ENCODE peak calls at places on chromosomes 5 and 9, in four cellular contexts. One of them, this sample, is unnamed. For H3K27me3, the result is how much of the 10 kb centered on the place peaks cover.

GRCh38 chr5:135551593-135552447 is 16.1 kb upstream of the NEUROG1 start:
- DNase-seq in vagina: no peak
- DNase-seq in body of pancreas: peak
- DNase-seq in fibroblast of lung: peak
- DNase-seq in this sample: peak

GRCh38 chr9:109253637-109254284 is 67.1 kb downstream of the EPB41L4B start:
- DNase-seq in vagina: no peak
- DNase-seq in body of pancreas: peak
- DNase-seq in fibroblast of lung: peak
- DNase-seq in this sample: no peak

GRCh38 chr5:35838370-35839042 is 18.2 kb upstream of the IL7R start:
- DNase-seq in vagina: no peak
- DNase-seq in body of pancreas: no peak
- DNase-seq in fibroblast of lung: peak
- DNase-seq in this sample: no peak

GRCh38 chr5:125134216-125135081 is 388.0 kb upstream of the ZNF608 start:
- DNase-seq in vagina: no peak
- DNase-seq in body of pancreas: no peak
- DNase-seq in fibroblast of lung: peak
- DNase-seq in this sample: no peak

GRCh38 chr5:164324239-164324638 is 818.8 kb downstream of the MAT2B start:
- DNase-seq in vagina: no peak
- DNase-seq in body of pancreas: no peak
- DNase-seq in fibroblast of lung: no peak
- DNase-seq in this sample: no peak

GRCh38 chr5:10726913-10727517 is 34.0 kb downstream of the DAP start:
- DNase-seq in vagina: no peak
- DNase-seq in body of pancreas: peak
- DNase-seq in fibroblast of lung: no peak
- DNase-seq in this sample: no peak

GRCh38 chr5:130402906-130403305 is 498.6 kb downstream of the CHSY3 start:
- DNase-seq in vagina: no peak
- DNase-seq in body of pancreas: no peak
- DNase-seq in fibroblast of lung: no peak
- DNase-seq in this sample: peak

GRCh38 chr5:66144799-66145390 is 795 bp downstream of the SREK1 start:
- DNase-seq in vagina: no peak
- DNase-seq in body of pancreas: no peak
- DNase-seq in fibroblast of lung: peak
- DNase-seq in this sample: no peak

GRCh38 chr5:79069488-79070001 is at the start of the genes BHMT2 and DMGDH:
- DNase-seq in vagina: no peak
- DNase-seq in body of pancreas: peak
- DNase-seq in fibroblast of lung: peak
- DNase-seq in this sample: peak

GRCh38 chr5:1325191-1325741 is 19.6 kb downstream of the CLPTM1L start:
- DNase-seq in vagina: no peak
- DNase-seq in body of pancreas: no peak
- DNase-seq in fibroblast of lung: no peak
- DNase-seq in this sample: peak

GRCh38 chr5:1325870-1326546 is 18.9 kb downstream of the CLPTM1L start:
- DNase-seq in vagina: no peak
- DNase-seq in body of pancreas: no peak
- DNase-seq in fibroblast of lung: no peak
- DNase-seq in this sample: peak

GRCh38 chr5:1324301-1324700 is 20.6 kb downstream of the CLPTM1L start:
- DNase-seq in vagina: no peak
- DNase-seq in body of pancreas: no peak
- DNase-seq in fibroblast of lung: no peak
- DNase-seq in this sample: peak

GRCh38 chr5:1323803-1324173 is 21.1 kb downstream of the CLPTM1L start:
- DNase-seq in vagina: no peak
- DNase-seq in body of pancreas: no peak
- DNase-seq in fibroblast of lung: no peak
- DNase-seq in this sample: no peak

DNA sequence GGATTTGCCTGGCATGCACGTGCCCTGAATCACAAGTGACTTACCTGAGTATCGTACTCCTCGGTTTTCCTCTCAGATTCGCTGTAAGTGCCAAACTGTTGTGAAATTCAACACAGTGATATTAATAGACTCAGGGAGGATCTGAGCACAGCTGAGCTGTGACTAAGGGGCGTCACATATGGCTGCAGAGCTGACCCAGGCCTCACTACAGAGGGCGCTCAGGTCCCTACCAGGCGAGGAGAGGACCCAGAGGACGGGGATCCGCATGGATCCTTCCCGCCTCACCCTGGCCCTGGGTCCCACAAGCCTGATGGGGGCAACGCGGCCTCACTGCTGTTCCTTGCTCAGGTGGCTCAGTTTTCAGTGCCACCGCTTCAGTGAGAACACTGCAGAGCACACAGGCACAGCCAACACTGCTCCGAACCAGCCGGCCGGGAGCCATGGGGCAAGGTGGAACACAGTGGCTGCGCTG is 20.1 kb downstream of the CLPTM1L start:
- DNase-seq in vagina: no peak
- DNase-seq in body of pancreas: no peak
- DNase-seq in fibroblast of lung: no peak
- DNase-seq in this sample: peak
- TF ChIP-seq CTCF in vagina: no peak
- TF ChIP-seq CTCF in body of pancreas: no peak
- TF ChIP-seq CTCF in fibroblast of lung: no peak
- TF ChIP-seq CTCF in this sample: no peak

GRCh38 chr5:118578093-118578492 is 410.3 kb downstream of the DTWD2 start:
- DNase-seq in vagina: no peak
- DNase-seq in body of pancreas: no peak
- DNase-seq in fibroblast of lung: no peak
- DNase-seq in this sample: no peak
- H3K27ac ChIP-seq in vagina: no peak
- H3K27ac ChIP-seq in body of pancreas: no peak
- H3K27ac ChIP-seq in fibroblast of lung: no peak
- H3K27ac ChIP-seq in this sample: no peak

GRCh38 chr9:132995121-132995420 is 16.6 kb downstream of the GFI1B start:
- DNase-seq in vagina: no peak
- DNase-seq in body of pancreas: no peak
- DNase-seq in fibroblast of lung: no peak
- DNase-seq in this sample: no peak

GRCh38 chr9:132995906-132996305 is 17.4 kb downstream of the GFI1B start:
- DNase-seq in vagina: no peak
- DNase-seq in body of pancreas: no peak
- DNase-seq in fibroblast of lung: no peak
- DNase-seq in this sample: no peak

GRCh38 chr9:132996526-132996925 is 18.0 kb downstream of the GFI1B start:
- DNase-seq in vagina: no peak
- DNase-seq in body of pancreas: no peak
- DNase-seq in fibroblast of lung: no peak
- DNase-seq in this sample: no peak

GRCh38 chr9:132998861-132999635 is 20.6 kb downstream of the GFI1B start:
- DNase-seq in vagina: no peak
- DNase-seq in body of pancreas: no peak
- DNase-seq in fibroblast of lung: no peak
- DNase-seq in this sample: peak

DNA sequence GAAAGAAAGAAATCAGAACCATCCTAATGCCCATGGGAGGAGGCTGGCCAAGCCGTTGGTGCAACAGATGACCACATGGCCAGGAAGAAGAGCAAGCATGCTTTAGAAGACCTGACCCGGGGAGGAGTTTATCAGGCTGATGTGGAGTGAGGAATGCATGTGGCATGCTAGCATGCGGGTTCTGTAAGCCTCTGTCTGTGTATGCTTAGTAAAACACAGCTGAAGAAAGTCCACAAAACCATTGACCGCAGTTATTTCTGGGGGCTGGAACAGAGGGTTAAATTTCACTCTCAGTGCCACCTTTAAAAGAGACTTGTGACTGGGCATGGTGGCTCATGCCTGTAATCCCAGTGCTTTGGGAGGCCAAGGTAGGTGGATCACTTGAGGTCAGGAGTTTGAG is 19.1 kb downstream of the GFI1B start:
- DNase-seq in vagina: no peak
- DNase-seq in body of pancreas: no peak
- DNase-seq in fibroblast of lung: peak
- DNase-seq in this sample: no peak
- H3K27me3 ChIP-seq in vagina: under half
- H3K27me3 ChIP-seq in body of pancreas: under half
- H3K27me3 ChIP-seq in fibroblast of lung: under half
- H3K27me3 ChIP-seq in this sample: under half

GRCh38 chr9:111483419-111483861 is 743 bp downstream of the ECPAS start:
- DNase-seq in vagina: no peak
- DNase-seq in body of pancreas: no peak
- DNase-seq in fibroblast of lung: no peak
- DNase-seq in this sample: no peak

GRCh38 chr9:111484564-111484878 is 338 bp upstream of the ECPAS start:
- DNase-seq in vagina: no peak
- DNase-seq in body of pancreas: no peak
- DNase-seq in fibroblast of lung: no peak
- DNase-seq in this sample: no peak

GRCh38 chr9:111482656-111483418 is 1.3 kb downstream of the ECPAS start:
- DNase-seq in vagina: no peak
- DNase-seq in body of pancreas: peak
- DNase-seq in fibroblast of lung: peak
- DNase-seq in this sample: peak

GRCh38 chr9:111481885-111482636 is 2.1 kb downstream of the ECPAS start:
- DNase-seq in vagina: no peak
- DNase-seq in body of pancreas: no peak
- DNase-seq in fibroblast of lung: peak
- DNase-seq in this sample: no peak

GRCh38 chr9:111483862-111484563 is at the start of gene ECPAS:
- DNase-seq in vagina: no peak
- DNase-seq in body of pancreas: peak
- DNase-seq in fibroblast of lung: peak
- DNase-seq in this sample: peak
- TF ChIP-seq CTCF in vagina: no peak
- TF ChIP-seq CTCF in body of pancreas: peak
- TF ChIP-seq CTCF in fibroblast of lung: no peak
- TF ChIP-seq CTCF in this sample: no peak